ENCODE peak calls at places on chromosome 20, in four cellular contexts. D is DMS153, M is NCI-H526 treated with DMSO at 0.1 percent for 48 hours, V is GM20000. E is an unnamed sample.

GRCh38 chr20:43994486-43995100 is 79.9 kb downstream of the TOX2 start:
- DNase-seq in D (no peak), M (no peak), V (no peak), E (peak)

GRCh38 chr20:46022411-46023147 is 6.4 kb upstream of the SLC12A5 start:
- DNase-seq in D (no peak), M (peak), V (peak), E (peak)

GRCh38 chr20:9829835-9830234 is 9.0 kb downstream of the PAK5 start:
- DNase-seq in D (no peak), M (no peak), V (no peak), E (no peak)

GRCh38 chr20:40706977-40707582 is 18.0 kb upstream of the MAFB start:
- DNase-seq in D (no peak), M (no peak), V (no peak), E (no peak)

GRCh38 chr20:35225319-35226125 is 968 bp upstream of the MMP24 start:
- DNase-seq in D (no peak), M (no peak), V (no peak), E (no peak)

GRCh38 chr20:44024820-44025580 is 110.3 kb downstream of the TOX2 start:
- DNase-seq in D (no peak), M (no peak), V (no peak), E (no peak)

GRCh38 chr20:6576721-6577120 is 190.8 kb upstream of the BMP2 start:
- DNase-seq in D (no peak), M (no peak), V (no peak), E (no peak)

GRCh38 chr20:10352934-10353866 is 80.8 kb downstream of the MKKS start:
- DNase-seq in D (no peak), M (no peak), V (no peak), E (no peak)

GRCh38 chr20:17504326-17504897 is 26.8 kb downstream of the BFSP1 start:
- DNase-seq in D (no peak), M (no peak), V (peak), E (peak)

GRCh38 chr20:6623989-6624388 is 143.5 kb upstream of the BMP2 start:
- DNase-seq in D (no peak), M (no peak), V (peak), E (no peak)

E was measured in RWPE1.